ENCODE peak calls at places on chromosomes 5 and 9, in six cellular contexts. H, I, W, S, V and N are unnamed samples. For H3K4me1, the result is how much of the 10 kb centered on the place peaks cover.

GRCh38 chr9:114060070-114060469 is 18.0 kb downstream of the AMBP start:
- DNase-seq in W (no peak), S (peak), H (no peak), I (no peak), V (no peak), N (no peak)

GRCh38 chr9:22244141-22245011 is 202.2 kb upstream of the DMRTA1 start:
- DNase-seq in W (peak), H (no peak), I (no peak), S (no peak), V (no peak), N (no peak)

GRCh38 chr9:116149844-116150243 is 3.7 kb upstream of the PAPPA start:
- DNase-seq in V (no peak), W (peak), S (no peak), I (peak), H (no peak), N (no peak)

GRCh38 chr9:99449726-99450125 is 227.6 kb downstream of the SEC61B start:
- DNase-seq in S (no peak), V (no peak), H (no peak), I (no peak), W (no peak), N (no peak)

GRCh38 chr5:86526811-86527348 is 90.9 kb upstream of the COX7C start:
- DNase-seq in W (no peak), I (peak), H (no peak), S (no peak), V (no peak), N (no peak)

GRCh38 chr5:128536229-128536860 is 1.7 kb downstream of the FBN2 start:
- DNase-seq in I (no peak), H (no peak), S (no peak), V (no peak), W (peak), N (no peak)

GRCh38 chr9:128552744-128553221 is 396 bp downstream of the SPTAN1 start:
- DNase-seq in V (no peak), W (peak), I (peak), S (peak), H (peak), N (no peak)

GRCh38 chr9:4902135-4902475 is 83.0 kb upstream of the JAK2 start:
- DNase-seq in S (no peak), H (no peak), W (no peak), I (no peak), V (no peak), N (no peak)

GRCh38 chr5:60026174-60026573 is 132.6 kb upstream of the PDE4D start:
- DNase-seq in V (no peak), I (no peak), W (no peak), S (no peak), H (no peak), N (no peak)

GRCh38 chr9:77935974-77936373 is 95.6 kb downstream of the GNAQ start:
- DNase-seq in H (no peak), W (no peak), V (no peak), I (no peak), S (no peak), N (no peak)

GRCh38 chr9:85522459-85523092 is 219.2 kb downstream of the AGTPBP1 start:
- DNase-seq in H (peak), S (no peak), W (peak), I (no peak), V (no peak), N (no peak)

GRCh38 chr9:100534401-100534800 is 43.5 kb upstream of the CAVIN4 start:
- DNase-seq in I (no peak), H (no peak), V (no peak), W (no peak), S (no peak), N (no peak)

GRCh38 chr9:6893350-6894131 is 135.8 kb downstream of the KDM4C start:
- DNase-seq in I (no peak), H (no peak), S (no peak), W (no peak), V (no peak), N (no peak)

GRCh38 chr5:100496296-100496695 is 38.9 kb upstream of the FAM174A start:
- DNase-seq in V (no peak), H (no peak), W (no peak), S (no peak), I (no peak), N (no peak)

GRCh38 chr5:180910735-180911134 is 11.8 kb downstream of the BTNL8 start:
- DNase-seq in H (no peak), W (peak), S (no peak), I (no peak), V (no peak), N (no peak)

GRCh38 chr9:126620478-126620877 is 6.8 kb downstream of the LMX1B start:
- DNase-seq in W (no peak), I (no peak), H (no peak), S (no peak), V (no peak), N (no peak)

GRCh38 chr9:126622872-126623271 is 9.1 kb downstream of the LMX1B start:
- DNase-seq in S (no peak), I (no peak), H (no peak), V (no peak), W (no peak), N (no peak)

GRCh38 chr9:126619336-126619919 is 5.7 kb downstream of the LMX1B start:
- DNase-seq in H (no peak), S (no peak), I (no peak), V (no peak), W (no peak), N (no peak)

GRCh38 chr9:126621919-126622735 is 8.4 kb downstream of the LMX1B start:
- DNase-seq in H (no peak), S (no peak), V (no peak), I (no peak), W (peak), N (no peak)

DNA sequence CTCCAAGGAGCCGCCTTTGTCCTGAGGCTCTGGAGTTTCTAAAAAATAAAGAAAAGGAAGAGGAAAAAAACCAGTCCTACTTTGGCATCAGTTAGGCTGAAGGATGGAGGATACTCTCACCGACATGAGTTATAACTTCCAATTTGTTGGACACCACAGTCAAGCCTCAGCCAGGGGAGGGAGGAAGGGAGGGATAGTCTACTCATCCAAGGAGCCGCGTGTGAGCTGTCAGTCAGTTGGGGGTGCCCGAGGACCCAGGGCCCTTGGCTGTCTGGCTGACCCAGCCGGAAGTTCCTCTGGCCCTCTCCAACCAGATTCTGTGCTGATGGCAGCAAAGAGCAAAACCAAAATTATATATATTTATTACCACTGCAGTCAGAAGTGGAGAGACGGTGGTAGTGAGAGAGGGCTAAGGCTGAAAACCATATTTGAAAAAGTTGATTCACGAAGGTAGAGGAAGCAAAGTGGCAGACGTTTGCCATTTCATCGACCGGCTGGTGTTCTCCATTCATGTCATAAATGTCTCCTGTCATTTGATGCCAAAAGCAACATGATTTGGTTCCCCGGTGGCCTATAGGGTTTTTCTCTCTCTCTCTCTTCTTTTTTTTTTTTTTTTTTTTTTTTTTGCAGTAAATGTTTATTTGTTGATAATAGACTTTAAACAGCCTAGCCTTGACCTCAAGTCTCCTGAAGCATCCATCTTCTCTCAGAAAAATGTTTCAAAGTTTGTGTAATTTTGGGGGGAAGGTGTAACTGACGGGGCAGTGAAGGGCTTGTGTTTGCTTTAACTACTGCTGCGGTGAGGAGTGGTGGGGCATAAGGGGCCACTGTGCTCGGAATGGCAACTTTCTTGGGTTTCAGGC is 7.6 kb downstream of the LMX1B start:
- DNase-seq in H (no peak), V (no peak), W (no peak), I (no peak), S (no peak), N (no peak)
- H3K4me1 ChIP-seq in H (under half), V (under half), W (under half), I (under half), S (under half), N (under half)

GRCh38 chr5:14231156-14231555 is 88.0 kb downstream of the TRIO start:
- DNase-seq in I (no peak), V (no peak), H (no peak), S (no peak), W (no peak), N (no peak)

GRCh38 chr5:14231888-14232287 is 88.7 kb downstream of the TRIO start:
- DNase-seq in H (no peak), S (no peak), W (no peak), I (no peak), V (no peak), N (no peak)

GRCh38 chr5:14228219-14228618 is 85.1 kb downstream of the TRIO start:
- DNase-seq in W (no peak), V (no peak), H (no peak), I (no peak), S (no peak), N (no peak)

GRCh38 chr5:14229181-14229580 is 86.0 kb downstream of the TRIO start:
- DNase-seq in I (no peak), W (no peak), H (no peak), V (no peak), S (no peak), N (no peak)

GRCh38 chr5:14229734-14230133 is 86.6 kb downstream of the TRIO start:
- DNase-seq in W (no peak), S (no peak), V (no peak), H (no peak), I (no peak), N (no peak)
- H3K4me1 ChIP-seq in W (under half), S (under half), V (under half), H (under half), I (under half), N (under half)

DNA sequence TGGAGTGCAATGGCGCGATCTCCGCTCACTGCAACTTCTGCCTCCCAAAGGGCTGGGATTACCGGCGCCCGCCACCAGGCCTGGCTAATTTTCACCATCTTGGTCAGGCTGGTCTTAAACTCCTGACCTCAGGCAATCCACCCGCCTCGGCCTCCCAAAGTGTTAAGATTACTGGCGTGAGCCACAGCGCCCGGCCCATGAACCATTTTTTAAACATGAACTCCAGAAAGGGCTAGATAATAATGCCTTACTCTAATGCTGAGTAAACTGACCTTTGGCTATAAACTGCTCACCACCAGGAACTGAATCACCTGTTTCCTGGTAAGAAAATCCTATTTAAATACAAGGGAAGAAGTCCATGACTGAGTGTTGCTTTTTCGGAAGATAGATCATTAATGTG is 23.2 kb upstream of the DAB2 start:
- DNase-seq in V (no peak), S (no peak), H (no peak), W (no peak), I (no peak), N (no peak)
- H3K4me1 ChIP-seq in V (under half), S (under half), H (under half), W (under half), I (under half), N (under half)

DNA sequence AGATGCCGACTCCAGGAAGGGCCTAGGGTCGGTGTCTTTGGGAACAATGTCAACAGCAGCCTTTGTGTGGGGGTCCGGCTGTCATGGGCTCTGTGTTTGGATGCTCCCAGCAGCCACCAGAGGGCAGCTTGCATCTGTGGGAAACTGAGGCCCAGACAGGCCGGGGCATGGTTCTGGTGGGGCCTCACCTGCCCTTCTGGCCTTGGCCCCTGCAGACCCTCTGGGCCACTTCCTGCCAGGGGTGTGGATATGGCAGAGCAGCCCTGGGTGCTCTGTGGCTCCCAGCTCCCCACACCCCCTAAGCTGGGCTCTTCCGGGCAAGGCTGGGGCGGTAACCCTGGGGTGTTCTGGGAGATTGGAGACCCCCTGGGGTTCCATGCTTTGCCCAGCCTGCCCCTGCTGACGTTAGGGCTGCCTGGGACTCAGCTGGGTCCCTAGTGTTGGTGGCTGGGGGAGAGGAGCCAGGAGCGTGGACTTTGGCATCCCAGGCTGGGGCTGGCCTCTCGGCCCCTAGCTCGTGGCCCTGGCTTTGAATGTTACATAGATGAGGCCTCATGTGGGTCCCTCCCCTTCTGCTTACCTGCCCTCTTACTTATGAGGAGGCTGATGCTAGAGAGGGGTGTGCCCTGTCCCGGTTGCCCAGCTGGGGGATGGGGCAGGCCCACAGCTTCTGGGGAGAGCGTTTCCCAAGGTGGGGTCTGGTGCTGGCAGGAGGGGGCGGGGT is 38.3 kb downstream of the RXRA start:
- DNase-seq in V (no peak), I (no peak), H (no peak), W (no peak), S (no peak), N (no peak)
- H3K4me1 ChIP-seq in V (under half), I (under half), H (half or more), W (under half), S (half or more), N (half or more)

DNA sequence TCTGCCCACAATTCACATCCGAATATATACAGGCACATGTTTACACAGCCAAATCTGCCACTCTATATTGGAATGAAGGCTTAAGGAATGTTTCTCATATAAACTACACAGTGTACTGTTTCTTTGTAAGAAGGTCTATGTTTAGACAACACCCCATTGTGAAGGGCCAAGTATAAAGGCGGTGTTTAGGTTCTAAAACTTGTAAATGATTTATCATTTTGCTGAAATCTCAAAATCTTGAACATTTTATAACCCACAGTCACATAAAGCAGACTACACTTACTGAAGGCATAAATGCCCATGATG is 94.0 kb downstream of the ZNF608 start:
- DNase-seq in V (no peak), S (no peak), I (no peak), W (no peak), H (no peak), N (no peak)
- H3K4me1 ChIP-seq in V (under half), S (under half), I (half or more), W (under half), H (under half), N (under half)

GRCh38 chr9:98215821-98216220 is 23.4 kb upstream of the CORO2A start:
- DNase-seq in I (no peak), S (no peak), H (peak), V (no peak), W (peak), N (no peak)
- H3K4me1 ChIP-seq in I (under half), S (under half), H (under half), V (under half), W (under half), N (under half)

GRCh38 chr5:150413176-150413901 is 629 bp upstream of the CD74 start:
- DNase-seq in I (no peak), S (no peak), W (no peak), H (no peak), V (no peak), N (no peak)

GRCh38 chr5:150411245-150411979 is 1.3 kb downstream of the CD74 start:
- DNase-seq in V (peak), W (peak), S (no peak), I (no peak), H (peak), N (no peak)

GRCh38 chr5:150409638-150410523 is 2.8 kb downstream of the CD74 start:
- DNase-seq in I (peak), V (no peak), S (peak), W (peak), H (peak), N (no peak)

GRCh38 chr5:150412319-150413175 is at the start of gene CD74:
- DNase-seq in I (no peak), W (peak), V (peak), H (peak), S (peak), N (peak)

GRCh38 chr5:150410524-150411244 is 2.0 kb downstream of the CD74 start:
- DNase-seq in V (no peak), S (peak), W (peak), I (no peak), H (peak), N (no peak)
- H3K4me1 ChIP-seq in V (under half), S (under half), W (under half), I (under half), H (under half), N (under half)

GRCh38 chr5:370311-370958 is 48.9 kb downstream of the AHRR start:
- DNase-seq in I (no peak), V (no peak), H (peak), W (no peak), S (peak), N (no peak)

GRCh38 chr5:372556-372910 is 51.0 kb downstream of the AHRR start:
- DNase-seq in S (peak), H (no peak), V (no peak), I (no peak), W (no peak), N (no peak)

GRCh38 chr5:372911-373709 is 51.6 kb downstream of the AHRR start:
- DNase-seq in V (no peak), H (peak), I (no peak), W (no peak), S (peak), N (no peak)

GRCh38 chr5:370959-371810 is 49.7 kb downstream of the AHRR start:
- DNase-seq in W (no peak), H (peak), I (no peak), V (no peak), S (peak), N (no peak)

GRCh38 chr5:371811-372555 is 50.5 kb downstream of the AHRR start:
- DNase-seq in I (no peak), V (no peak), S (peak), W (no peak), H (peak), N (no peak)
- H3K4me1 ChIP-seq in I (under half), V (under half), S (under half), W (under half), H (under half), N (under half)

GRCh38 chr5:115435065-115435775 is 109.4 kb downstream of the FEM1C start:
- DNase-seq in I (no peak), V (no peak), W (no peak), S (no peak), H (no peak), N (no peak)

GRCh38 chr5:115430374-115430773 is 114.2 kb downstream of the FEM1C start:
- DNase-seq in H (no peak), V (no peak), I (no peak), W (no peak), S (no peak), N (no peak)

GRCh38 chr5:115431116-115431515 is 113.5 kb downstream of the FEM1C start:
- DNase-seq in H (no peak), I (no peak), V (no peak), S (no peak), W (no peak), N (no peak)

GRCh38 chr5:115433918-115434317 is 110.7 kb downstream of the FEM1C start:
- DNase-seq in S (no peak), I (no peak), H (no peak), W (no peak), V (no peak), N (no peak)

DNA sequence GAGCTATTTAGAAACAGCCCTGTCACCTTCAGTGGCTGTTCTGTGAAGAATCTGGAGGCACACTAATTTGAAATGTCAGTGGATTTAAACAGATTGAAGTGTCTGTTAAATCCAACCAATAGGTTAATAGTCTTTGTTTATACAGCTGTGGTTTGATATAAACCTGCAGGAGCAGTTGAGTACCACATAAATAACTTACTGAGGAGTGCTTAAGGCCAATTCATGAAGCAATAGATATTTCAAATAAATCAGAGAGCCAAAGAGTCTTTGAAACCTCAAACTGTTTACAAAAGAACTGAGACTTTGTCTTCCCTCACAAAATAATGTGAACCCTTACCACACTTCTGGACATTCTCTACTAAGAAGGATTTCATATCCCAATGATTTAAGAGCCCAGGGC is 111.9 kb downstream of the FEM1C start:
- DNase-seq in I (no peak), H (no peak), V (no peak), W (no peak), S (no peak), N (no peak)
- H3K4me1 ChIP-seq in I (under half), H (under half), V (under half), W (under half), S (under half), N (under half)

GRCh38 chr9:136057236-136058151 is 37.6 kb downstream of the NACC2 start:
- DNase-seq in S (no peak), H (no peak), W (no peak), V (no peak), I (no peak), N (no peak)
- H3K4me1 ChIP-seq in S (half or more), H (under half), W (under half), V (under half), I (under half), N (under half)